ENCODE peak calls at places on chromosomes 11 and 22, in seven cellular contexts. One of them, this sample, is unnamed.

GRCh38 chr11:130653838-130654601 is 205.6 kb downstream of the ADAMTS15 start:
- DNase-seq in left lung: peak
- DNase-seq in naive thymus-derived CD4-positive, alpha-beta T cell: no peak
- DNase-seq in PC-3: peak
- DNase-seq in fibroblast of villous mesenchyme: no peak
- DNase-seq in tibial nerve: peak
- DNase-seq in stomach: peak
- DNase-seq in this sample: peak

GRCh38 chr11:95499516-95500135 is 268.6 kb upstream of the SESN3 start:
- DNase-seq in left lung: no peak
- DNase-seq in naive thymus-derived CD4-positive, alpha-beta T cell: no peak
- DNase-seq in PC-3: peak
- DNase-seq in fibroblast of villous mesenchyme: peak
- DNase-seq in tibial nerve: no peak
- DNase-seq in stomach: no peak
- DNase-seq in this sample: no peak

GRCh38 chr11:12564012-12564411 is 110.2 kb upstream of the TEAD1 start:
- DNase-seq in left lung: no peak
- DNase-seq in naive thymus-derived CD4-positive, alpha-beta T cell: no peak
- DNase-seq in PC-3: no peak
- DNase-seq in fibroblast of villous mesenchyme: no peak
- DNase-seq in tibial nerve: no peak
- DNase-seq in stomach: no peak
- DNase-seq in this sample: no peak

GRCh38 chr22:40463727-40464126 is 93.3 kb downstream of the SGSM3 start:
- DNase-seq in left lung: no peak
- DNase-seq in naive thymus-derived CD4-positive, alpha-beta T cell: no peak
- DNase-seq in PC-3: no peak
- DNase-seq in fibroblast of villous mesenchyme: no peak
- DNase-seq in tibial nerve: no peak
- DNase-seq in stomach: no peak
- DNase-seq in this sample: no peak

GRCh38 chr22:27795053-27795452 is 6.5 kb downstream of the MN1 start:
- DNase-seq in left lung: no peak
- DNase-seq in naive thymus-derived CD4-positive, alpha-beta T cell: no peak
- DNase-seq in PC-3: no peak
- DNase-seq in fibroblast of villous mesenchyme: no peak
- DNase-seq in tibial nerve: no peak
- DNase-seq in stomach: no peak
- DNase-seq in this sample: no peak

GRCh38 chr11:132430352-132431091 is 1060.1 kb downstream of the NTM start:
- DNase-seq in left lung: no peak
- DNase-seq in naive thymus-derived CD4-positive, alpha-beta T cell: no peak
- DNase-seq in PC-3: no peak
- DNase-seq in fibroblast of villous mesenchyme: no peak
- DNase-seq in tibial nerve: no peak
- DNase-seq in stomach: peak
- DNase-seq in this sample: no peak

GRCh38 chr11:36123353-36124220 is 165.6 kb downstream of the COMMD9 start:
- DNase-seq in left lung: no peak
- DNase-seq in naive thymus-derived CD4-positive, alpha-beta T cell: no peak
- DNase-seq in PC-3: no peak
- DNase-seq in fibroblast of villous mesenchyme: peak
- DNase-seq in tibial nerve: no peak
- DNase-seq in stomach: no peak
- DNase-seq in this sample: no peak

GRCh38 chr22:35742342-35743100 is 24.8 kb downstream of the APOL5 start:
- DNase-seq in left lung: no peak
- DNase-seq in naive thymus-derived CD4-positive, alpha-beta T cell: no peak
- DNase-seq in PC-3: peak
- DNase-seq in fibroblast of villous mesenchyme: peak
- DNase-seq in tibial nerve: no peak
- DNase-seq in stomach: no peak
- DNase-seq in this sample: no peak

GRCh38 chr22:40233886-40234285 is 56.2 kb downstream of the TNRC6B start:
- DNase-seq in left lung: no peak
- DNase-seq in naive thymus-derived CD4-positive, alpha-beta T cell: no peak
- DNase-seq in PC-3: no peak
- DNase-seq in fibroblast of villous mesenchyme: no peak
- DNase-seq in tibial nerve: no peak
- DNase-seq in stomach: no peak
- DNase-seq in this sample: no peak

GRCh38 chr11:119316729-119317591 is at the start of gene MCAM:
- DNase-seq in left lung: no peak
- DNase-seq in naive thymus-derived CD4-positive, alpha-beta T cell: no peak
- DNase-seq in PC-3: peak
- DNase-seq in fibroblast of villous mesenchyme: peak
- DNase-seq in tibial nerve: no peak
- DNase-seq in stomach: no peak
- DNase-seq in this sample: no peak

GRCh38 chr11:44842219-44842618 is 108.5 kb downstream of the TP53I11 start:
- DNase-seq in left lung: no peak
- DNase-seq in naive thymus-derived CD4-positive, alpha-beta T cell: no peak
- DNase-seq in PC-3: no peak
- DNase-seq in fibroblast of villous mesenchyme: peak
- DNase-seq in tibial nerve: no peak
- DNase-seq in stomach: no peak
- DNase-seq in this sample: no peak

GRCh38 chr11:20670932-20671403 is 1.6 kb downstream of the NELL1 start:
- DNase-seq in left lung: no peak
- DNase-seq in naive thymus-derived CD4-positive, alpha-beta T cell: no peak
- DNase-seq in PC-3: no peak
- DNase-seq in fibroblast of villous mesenchyme: no peak
- DNase-seq in tibial nerve: no peak
- DNase-seq in stomach: no peak
- DNase-seq in this sample: no peak

GRCh38 chr11:12114487-12115033 is 4.2 kb downstream of the MICAL2 start:
- DNase-seq in left lung: no peak
- DNase-seq in naive thymus-derived CD4-positive, alpha-beta T cell: no peak
- DNase-seq in PC-3: no peak
- DNase-seq in fibroblast of villous mesenchyme: peak
- DNase-seq in tibial nerve: no peak
- DNase-seq in stomach: no peak
- DNase-seq in this sample: no peak

GRCh38 chr11:8593935-8594909 is at the start of gene STK33:
- DNase-seq in left lung: peak
- DNase-seq in naive thymus-derived CD4-positive, alpha-beta T cell: no peak
- DNase-seq in PC-3: no peak
- DNase-seq in fibroblast of villous mesenchyme: no peak
- DNase-seq in tibial nerve: no peak
- DNase-seq in stomach: peak
- DNase-seq in this sample: peak

GRCh38 chr11:58830693-58831301 is 13.7 kb downstream of the GLYATL2 start:
- DNase-seq in left lung: no peak
- DNase-seq in naive thymus-derived CD4-positive, alpha-beta T cell: no peak
- DNase-seq in PC-3: no peak
- DNase-seq in fibroblast of villous mesenchyme: no peak
- DNase-seq in tibial nerve: no peak
- DNase-seq in stomach: no peak
- DNase-seq in this sample: peak

GRCh38 chr11:32829680-32830412 is at the start of gene PRRG4:
- DNase-seq in left lung: peak
- DNase-seq in naive thymus-derived CD4-positive, alpha-beta T cell: peak
- DNase-seq in PC-3: peak
- DNase-seq in fibroblast of villous mesenchyme: peak
- DNase-seq in tibial nerve: peak
- DNase-seq in stomach: peak
- DNase-seq in this sample: peak

GRCh38 chr22:29695129-29695926 is 24.5 kb upstream of the CABP7 start:
- DNase-seq in left lung: no peak
- DNase-seq in naive thymus-derived CD4-positive, alpha-beta T cell: no peak
- DNase-seq in PC-3: no peak
- DNase-seq in fibroblast of villous mesenchyme: no peak
- DNase-seq in tibial nerve: no peak
- DNase-seq in stomach: no peak
- DNase-seq in this sample: no peak

GRCh38 chr11:35851342-35851741 is 92.5 kb upstream of the LDLRAD3 start:
- DNase-seq in left lung: no peak
- DNase-seq in naive thymus-derived CD4-positive, alpha-beta T cell: no peak
- DNase-seq in PC-3: no peak
- DNase-seq in fibroblast of villous mesenchyme: no peak
- DNase-seq in tibial nerve: no peak
- DNase-seq in stomach: no peak
- DNase-seq in this sample: no peak

GRCh38 chr11:102733232-102733875 is 8.6 kb upstream of the MMP8 start:
- DNase-seq in left lung: peak
- DNase-seq in naive thymus-derived CD4-positive, alpha-beta T cell: no peak
- DNase-seq in PC-3: peak
- DNase-seq in fibroblast of villous mesenchyme: peak
- DNase-seq in tibial nerve: peak
- DNase-seq in stomach: peak
- DNase-seq in this sample: peak

GRCh38 chr11:95154514-95154913 is 64.9 kb downstream of the ENDOD1 start:
- DNase-seq in left lung: no peak
- DNase-seq in naive thymus-derived CD4-positive, alpha-beta T cell: no peak
- DNase-seq in PC-3: peak
- DNase-seq in fibroblast of villous mesenchyme: peak
- DNase-seq in tibial nerve: peak
- DNase-seq in stomach: peak
- DNase-seq in this sample: no peak

GRCh38 chr11:20050551-20051333 is 109.5 kb downstream of the DBX1 start:
- DNase-seq in left lung: no peak
- DNase-seq in naive thymus-derived CD4-positive, alpha-beta T cell: no peak
- DNase-seq in PC-3: no peak
- DNase-seq in fibroblast of villous mesenchyme: no peak
- DNase-seq in tibial nerve: no peak
- DNase-seq in stomach: no peak
- DNase-seq in this sample: no peak

GRCh38 chr22:42500164-42500835 is 19.3 kb downstream of the RRP7A start:
- DNase-seq in left lung: peak
- DNase-seq in naive thymus-derived CD4-positive, alpha-beta T cell: peak
- DNase-seq in PC-3: peak
- DNase-seq in fibroblast of villous mesenchyme: peak
- DNase-seq in tibial nerve: peak
- DNase-seq in stomach: peak
- DNase-seq in this sample: peak

GRCh38 chr11:117856892-117857291 is 19.6 kb downstream of the FXYD6 start:
- DNase-seq in left lung: no peak
- DNase-seq in naive thymus-derived CD4-positive, alpha-beta T cell: no peak
- DNase-seq in PC-3: no peak
- DNase-seq in fibroblast of villous mesenchyme: no peak
- DNase-seq in tibial nerve: no peak
- DNase-seq in stomach: peak
- DNase-seq in this sample: no peak

GRCh38 chr11:109424893-109425292 is 2.9 kb downstream of the C11orf87 start:
- DNase-seq in left lung: no peak
- DNase-seq in naive thymus-derived CD4-positive, alpha-beta T cell: no peak
- DNase-seq in PC-3: peak
- DNase-seq in fibroblast of villous mesenchyme: no peak
- DNase-seq in tibial nerve: no peak
- DNase-seq in stomach: peak
- DNase-seq in this sample: no peak

GRCh38 chr11:109425554-109425953 is 3.6 kb downstream of the C11orf87 start:
- DNase-seq in left lung: no peak
- DNase-seq in naive thymus-derived CD4-positive, alpha-beta T cell: no peak
- DNase-seq in PC-3: no peak
- DNase-seq in fibroblast of villous mesenchyme: no peak
- DNase-seq in tibial nerve: no peak
- DNase-seq in stomach: no peak
- DNase-seq in this sample: no peak

GRCh38 chr11:109422755-109423113 is 744 bp downstream of the C11orf87 start:
- DNase-seq in left lung: no peak
- DNase-seq in naive thymus-derived CD4-positive, alpha-beta T cell: no peak
- DNase-seq in PC-3: no peak
- DNase-seq in fibroblast of villous mesenchyme: no peak
- DNase-seq in tibial nerve: no peak
- DNase-seq in stomach: no peak
- DNase-seq in this sample: peak

GRCh38 chr11:109423114-109423859 is 1.3 kb downstream of the C11orf87 start:
- DNase-seq in left lung: no peak
- DNase-seq in naive thymus-derived CD4-positive, alpha-beta T cell: no peak
- DNase-seq in PC-3: no peak
- DNase-seq in fibroblast of villous mesenchyme: no peak
- DNase-seq in tibial nerve: no peak
- DNase-seq in stomach: no peak
- DNase-seq in this sample: peak

DNA sequence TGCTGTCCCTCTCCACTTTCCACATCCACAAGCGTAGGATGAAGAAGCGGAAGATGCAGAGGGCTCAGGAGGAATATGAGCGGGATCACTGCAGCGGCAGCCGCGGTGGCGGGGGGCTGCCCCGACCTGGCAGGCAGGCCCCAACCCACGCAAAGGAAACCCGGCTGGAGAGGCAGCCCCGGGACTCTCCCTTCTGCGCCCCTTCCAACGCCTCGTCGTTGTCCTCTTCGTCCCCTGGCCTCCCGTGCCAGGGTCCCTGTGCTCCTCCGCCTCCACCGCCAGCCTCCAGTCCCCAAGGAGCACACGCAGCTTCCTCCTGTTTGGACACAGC is 1.8 kb downstream of the C11orf87 start:
- DNase-seq in left lung: no peak
- DNase-seq in naive thymus-derived CD4-positive, alpha-beta T cell: no peak
- DNase-seq in PC-3: no peak
- DNase-seq in fibroblast of villous mesenchyme: no peak
- DNase-seq in tibial nerve: no peak
- DNase-seq in stomach: no peak
- DNase-seq in this sample: no peak
- H3K4me3 ChIP-seq in left lung: no peak
- H3K4me3 ChIP-seq in naive thymus-derived CD4-positive, alpha-beta T cell: no peak
- H3K4me3 ChIP-seq in PC-3: no peak
- H3K4me3 ChIP-seq in fibroblast of villous mesenchyme: no peak
- H3K4me3 ChIP-seq in tibial nerve: no peak
- H3K4me3 ChIP-seq in stomach: no peak
- H3K4me3 ChIP-seq in this sample: peak

GRCh38 chr11:14908214-14908880 is 16.3 kb upstream of the CYP2R1 start:
- DNase-seq in left lung: no peak
- DNase-seq in naive thymus-derived CD4-positive, alpha-beta T cell: no peak
- DNase-seq in PC-3: peak
- DNase-seq in fibroblast of villous mesenchyme: peak
- DNase-seq in tibial nerve: peak
- DNase-seq in stomach: no peak
- DNase-seq in this sample: no peak
- H3K4me3 ChIP-seq in left lung: no peak
- H3K4me3 ChIP-seq in naive thymus-derived CD4-positive, alpha-beta T cell: no peak
- H3K4me3 ChIP-seq in PC-3: no peak
- H3K4me3 ChIP-seq in fibroblast of villous mesenchyme: no peak
- H3K4me3 ChIP-seq in tibial nerve: no peak
- H3K4me3 ChIP-seq in stomach: no peak
- H3K4me3 ChIP-seq in this sample: no peak

DNA sequence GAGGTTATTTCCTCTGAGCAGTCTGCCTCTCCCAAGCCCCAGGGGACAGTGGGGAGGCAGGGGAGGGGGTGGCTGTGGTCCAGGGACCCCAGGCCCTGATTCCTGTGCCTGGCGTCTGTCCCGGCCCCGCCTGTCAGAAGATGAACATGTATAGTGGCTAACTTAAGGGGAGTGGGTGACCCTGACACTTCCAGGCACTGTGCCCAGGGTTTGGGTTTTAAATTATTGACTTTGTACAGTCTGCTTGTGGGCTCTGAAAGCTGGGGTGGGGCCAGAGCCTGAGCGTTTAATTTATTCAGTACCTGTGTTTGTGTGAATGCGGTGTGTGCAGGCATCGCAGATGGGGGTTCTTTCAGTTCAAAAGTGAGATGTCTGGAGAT is 3.1 kb downstream of the PIM3 start:
- DNase-seq in left lung: peak
- DNase-seq in naive thymus-derived CD4-positive, alpha-beta T cell: no peak
- DNase-seq in PC-3: no peak
- DNase-seq in fibroblast of villous mesenchyme: no peak
- DNase-seq in tibial nerve: no peak
- DNase-seq in stomach: peak
- DNase-seq in this sample: peak
- H3K4me3 ChIP-seq in left lung: peak
- H3K4me3 ChIP-seq in naive thymus-derived CD4-positive, alpha-beta T cell: no peak
- H3K4me3 ChIP-seq in PC-3: no peak
- H3K4me3 ChIP-seq in fibroblast of villous mesenchyme: peak
- H3K4me3 ChIP-seq in tibial nerve: peak
- H3K4me3 ChIP-seq in stomach: peak
- H3K4me3 ChIP-seq in this sample: peak

GRCh38 chr11:122837528-122838346 is 563 bp upstream of the CRTAM start:
- DNase-seq in left lung: no peak
- DNase-seq in naive thymus-derived CD4-positive, alpha-beta T cell: no peak
- DNase-seq in PC-3: no peak
- DNase-seq in fibroblast of villous mesenchyme: no peak
- DNase-seq in tibial nerve: no peak
- DNase-seq in stomach: no peak
- DNase-seq in this sample: no peak
- H3K4me3 ChIP-seq in left lung: no peak
- H3K4me3 ChIP-seq in naive thymus-derived CD4-positive, alpha-beta T cell: peak
- H3K4me3 ChIP-seq in PC-3: no peak
- H3K4me3 ChIP-seq in fibroblast of villous mesenchyme: no peak
- H3K4me3 ChIP-seq in tibial nerve: no peak
- H3K4me3 ChIP-seq in stomach: no peak
- H3K4me3 ChIP-seq in this sample: no peak